ENCODE peak calls at places on chromosomes 4 and X, in six cellular contexts. One of them, this sample, is unnamed.

GRCh38 chr4:161320377-161320776 is 843.4 kb downstream of the FSTL5 start:
- DNase-seq in foreskin fibroblast: peak; percentile 1
- DNase-seq in AG10803: peak; percentile 6
- DNase-seq in K562: no peak
- DNase-seq in mammary epithelial cell: peak; percentile 13
- DNase-seq in tibial nerve: no peak
- DNase-seq in this sample: no peak

GRCh38 chr4:4848540-4848939 is 10.9 kb upstream of the MSX1 start:
- DNase-seq in foreskin fibroblast: no peak
- DNase-seq in AG10803: no peak
- DNase-seq in K562: no peak
- DNase-seq in mammary epithelial cell: no peak
- DNase-seq in tibial nerve: no peak
- DNase-seq in this sample: no peak

GRCh38 chr4:174207370-174207769 is 76.1 kb downstream of the FBXO8 start:
- DNase-seq in foreskin fibroblast: peak; percentile 73
- DNase-seq in AG10803: peak; percentile 12
- DNase-seq in K562: no peak
- DNase-seq in mammary epithelial cell: no peak
- DNase-seq in tibial nerve: no peak
- DNase-seq in this sample: no peak

GRCh38 chr4:149223659-149224058 is 592.0 kb downstream of the IQCM start:
- DNase-seq in foreskin fibroblast: no peak
- DNase-seq in AG10803: peak; percentile 49
- DNase-seq in K562: no peak
- DNase-seq in mammary epithelial cell: peak; percentile 69
- DNase-seq in tibial nerve: no peak
- DNase-seq in this sample: no peak

GRCh38 chrX:13428055-13428786 is 108.4 kb upstream of the ATXN3L start:
- DNase-seq in foreskin fibroblast: peak; percentile 90
- DNase-seq in AG10803: peak; percentile 75
- DNase-seq in K562: no peak
- DNase-seq in mammary epithelial cell: peak; percentile 92
- DNase-seq in tibial nerve: no peak
- DNase-seq in this sample: peak; percentile 61

GRCh38 chr4:33592701-33593100 is 2651.6 kb downstream of the ARAP2 start:
- DNase-seq in foreskin fibroblast: peak; percentile 1
- DNase-seq in AG10803: no peak
- DNase-seq in K562: no peak
- DNase-seq in mammary epithelial cell: no peak
- DNase-seq in tibial nerve: no peak
- DNase-seq in this sample: no peak

GRCh38 chr4:89829470-89830138 is 7.4 kb downstream of the SNCA start:
- DNase-seq in foreskin fibroblast: peak; percentile 39
- DNase-seq in AG10803: peak; percentile 11
- DNase-seq in K562: no peak
- DNase-seq in mammary epithelial cell: peak; percentile 86
- DNase-seq in tibial nerve: no peak
- DNase-seq in this sample: no peak

GRCh38 chrX:136262241-136262640 is 11.0 kb upstream of the MAP7D3 start:
- DNase-seq in foreskin fibroblast: peak; percentile 11
- DNase-seq in AG10803: no peak
- DNase-seq in K562: no peak
- DNase-seq in mammary epithelial cell: no peak
- DNase-seq in tibial nerve: no peak
- DNase-seq in this sample: no peak

GRCh38 chrX:41723821-41724220 is at the start of gene GPR82:
- DNase-seq in foreskin fibroblast: no peak
- DNase-seq in AG10803: no peak
- DNase-seq in K562: no peak
- DNase-seq in mammary epithelial cell: no peak
- DNase-seq in tibial nerve: no peak
- DNase-seq in this sample: no peak

GRCh38 chr4:113955411-113955810 is 24.0 kb downstream of the ARSJ start:
- DNase-seq in foreskin fibroblast: no peak
- DNase-seq in AG10803: no peak
- DNase-seq in K562: no peak
- DNase-seq in mammary epithelial cell: no peak
- DNase-seq in tibial nerve: no peak
- DNase-seq in this sample: no peak

GRCh38 chrX:82541822-82542221 is 966.3 kb upstream of the POU3F4 start:
- DNase-seq in foreskin fibroblast: no peak
- DNase-seq in AG10803: no peak
- DNase-seq in K562: no peak
- DNase-seq in mammary epithelial cell: no peak
- DNase-seq in tibial nerve: no peak
- DNase-seq in this sample: no peak
- TF ChIP-seq CTCF in foreskin fibroblast: no peak
- TF ChIP-seq CTCF in AG10803: no peak
- TF ChIP-seq CTCF in K562: no peak
- TF ChIP-seq CTCF in mammary epithelial cell: no peak
- TF ChIP-seq CTCF in tibial nerve: no peak
- TF ChIP-seq CTCF in this sample: no peak

GRCh38 chr4:181006509-181007290 is 1236.5 kb upstream of the TENM3 start:
- DNase-seq in foreskin fibroblast: no peak
- DNase-seq in AG10803: no peak
- DNase-seq in K562: no peak
- DNase-seq in mammary epithelial cell: no peak
- DNase-seq in tibial nerve: no peak
- DNase-seq in this sample: no peak
- H3K4me3 ChIP-seq in foreskin fibroblast: no peak overlapping the region
- H3K4me3 ChIP-seq in AG10803: peak overlapping the region; percentile 50
- H3K4me3 ChIP-seq in K562: no peak overlapping the region
- H3K4me3 ChIP-seq in mammary epithelial cell: no peak overlapping the region
- H3K4me3 ChIP-seq in tibial nerve: peak overlapping the region; percentile 8
- H3K4me3 ChIP-seq in this sample: no peak overlapping the region

DNA sequence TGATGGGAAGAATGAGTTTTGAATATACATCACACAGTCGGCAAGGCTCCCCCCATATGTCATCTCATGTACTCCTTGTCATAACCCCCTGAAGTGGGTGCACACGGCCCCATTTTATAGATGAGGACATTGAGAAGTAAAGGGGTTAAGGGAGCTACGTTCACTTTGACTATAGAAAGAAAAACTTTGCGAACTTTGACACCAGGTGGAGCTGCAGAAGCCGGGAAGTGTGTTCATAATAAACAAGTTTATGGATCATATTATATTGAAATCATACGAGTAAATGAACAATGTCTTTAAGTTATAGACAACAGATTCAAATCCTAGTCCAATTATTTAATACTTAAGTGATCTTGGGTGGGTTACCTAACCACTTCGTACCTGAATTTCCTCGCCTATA is 203.8 kb upstream of the PITX2 start:
- DNase-seq in foreskin fibroblast: no peak
- DNase-seq in AG10803: no peak
- DNase-seq in K562: no peak
- DNase-seq in mammary epithelial cell: no peak
- DNase-seq in tibial nerve: no peak
- DNase-seq in this sample: no peak
- TF ChIP-seq CTCF in foreskin fibroblast: no peak
- TF ChIP-seq CTCF in AG10803: no peak
- TF ChIP-seq CTCF in K562: no peak
- TF ChIP-seq CTCF in mammary epithelial cell: no peak
- TF ChIP-seq CTCF in tibial nerve: no peak
- TF ChIP-seq CTCF in this sample: no peak

DNA sequence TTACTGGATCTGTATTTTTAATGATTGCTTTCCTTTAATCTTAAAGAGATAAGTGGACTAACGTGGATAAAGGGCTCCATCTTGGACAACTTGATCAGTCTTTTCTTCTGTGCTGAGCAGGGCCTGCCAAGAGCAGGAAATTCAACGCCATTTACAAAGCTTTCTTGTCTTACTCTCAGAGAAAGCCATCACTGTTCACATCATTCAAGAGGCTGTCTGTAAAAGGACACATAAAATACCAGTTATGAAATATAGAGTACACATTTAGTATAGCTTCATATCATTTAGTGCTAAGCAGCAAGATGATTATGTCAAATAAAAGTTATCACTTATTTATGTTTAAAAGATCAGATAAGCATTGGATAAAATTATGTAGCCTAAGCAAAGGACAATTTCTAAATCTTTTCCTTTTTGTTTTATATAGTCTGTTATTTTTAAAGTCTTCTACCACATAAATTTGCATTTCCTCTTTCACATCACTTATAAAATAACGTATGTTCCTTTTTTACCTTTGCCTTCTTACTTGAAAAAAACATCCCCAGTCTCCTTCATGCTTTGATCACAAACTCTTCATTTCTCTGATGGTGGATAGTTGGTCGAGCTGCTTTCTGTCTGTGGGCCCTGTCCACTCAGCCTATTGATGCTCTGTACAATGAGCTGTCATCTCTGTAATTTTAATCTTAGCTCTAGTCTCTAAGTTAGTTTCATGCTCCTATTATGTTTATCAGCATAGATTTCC is 2.1 kb upstream of the CCNG2 start:
- DNase-seq in foreskin fibroblast: no peak
- DNase-seq in AG10803: no peak
- DNase-seq in K562: no peak
- DNase-seq in mammary epithelial cell: no peak
- DNase-seq in tibial nerve: no peak
- DNase-seq in this sample: no peak
- H3K4me3 ChIP-seq in foreskin fibroblast: no peak overlapping the region
- H3K4me3 ChIP-seq in AG10803: no peak overlapping the region
- H3K4me3 ChIP-seq in K562: no peak overlapping the region
- H3K4me3 ChIP-seq in mammary epithelial cell: no peak overlapping the region
- H3K4me3 ChIP-seq in tibial nerve: no peak overlapping the region
- H3K4me3 ChIP-seq in this sample: no peak overlapping the region

GRCh38 chrX:68599256-68600152 is 48.0 kb upstream of the STARD8 start:
- DNase-seq in foreskin fibroblast: peak; percentile 24
- DNase-seq in AG10803: peak; percentile 2
- DNase-seq in K562: peak; percentile 10
- DNase-seq in mammary epithelial cell: no peak
- DNase-seq in tibial nerve: no peak
- DNase-seq in this sample: no peak
- TF ChIP-seq CTCF in foreskin fibroblast: peak; percentile 58
- TF ChIP-seq CTCF in AG10803: peak; percentile 72
- TF ChIP-seq CTCF in K562: peak; percentile 40
- TF ChIP-seq CTCF in mammary epithelial cell: peak; percentile 66
- TF ChIP-seq CTCF in tibial nerve: peak; percentile 40
- TF ChIP-seq CTCF in this sample: peak; percentile 29

GRCh38 chr4:68950033-68950432 is 1.6 kb downstream of the UGT2A3 start:
- DNase-seq in foreskin fibroblast: no peak
- DNase-seq in AG10803: no peak
- DNase-seq in K562: no peak
- DNase-seq in mammary epithelial cell: no peak
- DNase-seq in tibial nerve: no peak
- DNase-seq in this sample: no peak
- H3K4me3 ChIP-seq in foreskin fibroblast: no peak overlapping the region
- H3K4me3 ChIP-seq in AG10803: no peak overlapping the region
- H3K4me3 ChIP-seq in K562: no peak overlapping the region
- H3K4me3 ChIP-seq in mammary epithelial cell: no peak overlapping the region
- H3K4me3 ChIP-seq in tibial nerve: no peak overlapping the region
- H3K4me3 ChIP-seq in this sample: no peak overlapping the region

GRCh38 chr4:152990471-152991131 is 54.5 kb downstream of the FHDC1 start:
- DNase-seq in foreskin fibroblast: no peak
- DNase-seq in AG10803: no peak
- DNase-seq in K562: peak; percentile 51
- DNase-seq in mammary epithelial cell: no peak
- DNase-seq in tibial nerve: no peak
- DNase-seq in this sample: no peak
- TF ChIP-seq CTCF in foreskin fibroblast: no peak
- TF ChIP-seq CTCF in AG10803: no peak
- TF ChIP-seq CTCF in K562: no peak
- TF ChIP-seq CTCF in mammary epithelial cell: no peak
- TF ChIP-seq CTCF in tibial nerve: no peak
- TF ChIP-seq CTCF in this sample: no peak

GRCh38 chrX:55521687-55522086 is 32.0 kb upstream of the USP51 start:
- DNase-seq in foreskin fibroblast: no peak
- DNase-seq in AG10803: no peak
- DNase-seq in K562: no peak
- DNase-seq in mammary epithelial cell: no peak
- DNase-seq in tibial nerve: no peak
- DNase-seq in this sample: no peak

GRCh38 chrX:55524487-55524886 is 34.8 kb upstream of the USP51 start:
- DNase-seq in foreskin fibroblast: peak; percentile 0
- DNase-seq in AG10803: peak; percentile 0
- DNase-seq in K562: no peak
- DNase-seq in mammary epithelial cell: no peak
- DNase-seq in tibial nerve: no peak
- DNase-seq in this sample: no peak

GRCh38 chrX:55522577-55523254 is 33.1 kb upstream of the USP51 start:
- DNase-seq in foreskin fibroblast: no peak
- DNase-seq in AG10803: no peak
- DNase-seq in K562: no peak
- DNase-seq in mammary epithelial cell: no peak
- DNase-seq in tibial nerve: no peak
- DNase-seq in this sample: no peak
- H3K4me3 ChIP-seq in foreskin fibroblast: no peak overlapping the region
- H3K4me3 ChIP-seq in AG10803: no peak overlapping the region
- H3K4me3 ChIP-seq in K562: no peak overlapping the region
- H3K4me3 ChIP-seq in mammary epithelial cell: no peak overlapping the region
- H3K4me3 ChIP-seq in tibial nerve: no peak overlapping the region
- H3K4me3 ChIP-seq in this sample: no peak overlapping the region

GRCh38 chr4:153545822-153546221 is 79.7 kb downstream of the TMEM131L start:
- DNase-seq in foreskin fibroblast: no peak
- DNase-seq in AG10803: no peak
- DNase-seq in K562: no peak
- DNase-seq in mammary epithelial cell: no peak
- DNase-seq in tibial nerve: no peak
- DNase-seq in this sample: no peak

GRCh38 chr4:153543351-153543750 is 77.2 kb downstream of the TMEM131L start:
- DNase-seq in foreskin fibroblast: no peak
- DNase-seq in AG10803: no peak
- DNase-seq in K562: no peak
- DNase-seq in mammary epithelial cell: no peak
- DNase-seq in tibial nerve: no peak
- DNase-seq in this sample: no peak

GRCh38 chr4:153542131-153542530 is 76.0 kb downstream of the TMEM131L start:
- DNase-seq in foreskin fibroblast: no peak
- DNase-seq in AG10803: no peak
- DNase-seq in K562: no peak
- DNase-seq in mammary epithelial cell: no peak
- DNase-seq in tibial nerve: no peak
- DNase-seq in this sample: no peak

GRCh38 chr4:153541426-153542096 is 75.4 kb downstream of the TMEM131L start:
- DNase-seq in foreskin fibroblast: peak; percentile 88
- DNase-seq in AG10803: peak; percentile 97
- DNase-seq in K562: no peak
- DNase-seq in mammary epithelial cell: peak; percentile 90
- DNase-seq in tibial nerve: no peak
- DNase-seq in this sample: peak; percentile 82

GRCh38 chr4:153542835-153543234 is 76.7 kb downstream of the TMEM131L start:
- DNase-seq in foreskin fibroblast: no peak
- DNase-seq in AG10803: no peak
- DNase-seq in K562: peak; percentile 30
- DNase-seq in mammary epithelial cell: no peak
- DNase-seq in tibial nerve: no peak
- DNase-seq in this sample: no peak
- TF ChIP-seq CTCF in foreskin fibroblast: no peak
- TF ChIP-seq CTCF in AG10803: no peak
- TF ChIP-seq CTCF in K562: peak; percentile 64
- TF ChIP-seq CTCF in mammary epithelial cell: no peak
- TF ChIP-seq CTCF in tibial nerve: no peak
- TF ChIP-seq CTCF in this sample: no peak

GRCh38 chr4:40251366-40251765 is 54.5 kb downstream of the RHOH start:
- DNase-seq in foreskin fibroblast: peak; percentile 67
- DNase-seq in AG10803: no peak
- DNase-seq in K562: no peak
- DNase-seq in mammary epithelial cell: peak; percentile 91
- DNase-seq in tibial nerve: no peak
- DNase-seq in this sample: no peak
- H3K4me3 ChIP-seq in foreskin fibroblast: no peak overlapping the region
- H3K4me3 ChIP-seq in AG10803: no peak overlapping the region
- H3K4me3 ChIP-seq in K562: no peak overlapping the region
- H3K4me3 ChIP-seq in mammary epithelial cell: no peak overlapping the region
- H3K4me3 ChIP-seq in tibial nerve: no peak overlapping the region
- H3K4me3 ChIP-seq in this sample: no peak overlapping the region

This sample was measured in AG04449.